ENCODE peak calls at places on chromosomes 4 and X, in five cellular contexts. One of them, this sample, is unnamed.

GRCh38 chr4:10115271-10115656 is 1.3 kb downstream of the WDR1 start:
- DNase-seq in HEK293T: no peak
- DNase-seq in H1: no peak
- DNase-seq in GM12878: no peak
- DNase-seq in HepG2: peak; percentile 82
- DNase-seq in this sample: no peak

GRCh38 chr4:110510955-110511544 is 35.1 kb downstream of the ENPEP start:
- DNase-seq in HEK293T: peak; percentile 37
- DNase-seq in H1: no peak
- DNase-seq in GM12878: no peak
- DNase-seq in HepG2: peak; percentile 39
- DNase-seq in this sample: no peak

GRCh38 chr4:87092389-87093141 is 127.9 kb downstream of the KLHL8 start:
- DNase-seq in HEK293T: peak; percentile 44
- DNase-seq in H1: no peak
- DNase-seq in GM12878: no peak
- DNase-seq in HepG2: peak; percentile 62
- DNase-seq in this sample: no peak

GRCh38 chr4:7121174-7121573 is 53.3 kb upstream of the GRPEL1 start:
- DNase-seq in HEK293T: no peak
- DNase-seq in H1: no peak
- DNase-seq in GM12878: no peak
- DNase-seq in HepG2: no peak
- DNase-seq in this sample: no peak

GRCh38 chr4:102684605-102685052 is 76.1 kb downstream of the MANBA start:
- DNase-seq in HEK293T: no peak
- DNase-seq in H1: no peak
- DNase-seq in GM12878: peak; percentile 37
- DNase-seq in HepG2: no peak
- DNase-seq in this sample: no peak

GRCh38 chr4:6290769-6291547 is 21.3 kb downstream of the WFS1 start:
- DNase-seq in HEK293T: no peak
- DNase-seq in H1: no peak
- DNase-seq in GM12878: no peak
- DNase-seq in HepG2: peak; percentile 21
- DNase-seq in this sample: no peak

GRCh38 chr4:105633241-105633640 is 75.2 kb downstream of the INTS12 start:
- DNase-seq in HEK293T: no peak
- DNase-seq in H1: no peak
- DNase-seq in GM12878: no peak
- DNase-seq in HepG2: no peak
- DNase-seq in this sample: no peak

GRCh38 chrX:88982933-88983332 is 235.9 kb downstream of the CPXCR1 start:
- DNase-seq in HEK293T: no peak
- DNase-seq in H1: no peak
- DNase-seq in GM12878: no peak
- DNase-seq in HepG2: no peak
- DNase-seq in this sample: no peak

GRCh38 chr4:8724436-8725070 is 132.0 kb downstream of the CPZ start:
- DNase-seq in HEK293T: no peak
- DNase-seq in H1: no peak
- DNase-seq in GM12878: no peak
- DNase-seq in HepG2: no peak
- DNase-seq in this sample: no peak

GRCh38 chrX:68669094-68669830 is 21.8 kb downstream of the STARD8 start:
- DNase-seq in HEK293T: peak; percentile 38
- DNase-seq in H1: no peak
- DNase-seq in GM12878: no peak
- DNase-seq in HepG2: no peak
- DNase-seq in this sample: peak; percentile 47

GRCh38 chrX:19879181-19879580 is 8.2 kb downstream of the SH3KBP1 start:
- DNase-seq in HEK293T: no peak
- DNase-seq in H1: no peak
- DNase-seq in GM12878: no peak
- DNase-seq in HepG2: no peak
- DNase-seq in this sample: no peak

GRCh38 chrX:107676559-107677378 is 48.5 kb downstream of the PRPS1 start:
- DNase-seq in HEK293T: peak; percentile 84
- DNase-seq in H1: no peak
- DNase-seq in GM12878: no peak
- DNase-seq in HepG2: no peak
- DNase-seq in this sample: no peak

GRCh38 chr4:3011456-3012220 is 48.3 kb downstream of the GRK4 start:
- DNase-seq in HEK293T: no peak
- DNase-seq in H1: no peak
- DNase-seq in GM12878: no peak
- DNase-seq in HepG2: no peak
- DNase-seq in this sample: no peak

GRCh38 chr4:77074961-77075855 is 581 bp downstream of the CCNI start:
- DNase-seq in HEK293T: peak; percentile 39
- DNase-seq in H1: peak; percentile 10
- DNase-seq in GM12878: no peak
- DNase-seq in HepG2: peak; percentile 70
- DNase-seq in this sample: no peak

GRCh38 chrX:31423575-31424284 is 351.9 kb upstream of the FTHL17 start:
- DNase-seq in HEK293T: peak; percentile 50
- DNase-seq in H1: peak; percentile 5
- DNase-seq in GM12878: no peak
- DNase-seq in HepG2: peak; percentile 15
- DNase-seq in this sample: peak; percentile 9

GRCh38 chrX:24341795-24342194 is 18.6 kb upstream of the SUPT20HL1 start:
- DNase-seq in HEK293T: no peak
- DNase-seq in H1: no peak
- DNase-seq in GM12878: no peak
- DNase-seq in HepG2: no peak
- DNase-seq in this sample: no peak

GRCh38 chr4:87521757-87522374 is 7.3 kb downstream of the SPARCL1 start:
- DNase-seq in HEK293T: no peak
- DNase-seq in H1: no peak
- DNase-seq in GM12878: no peak
- DNase-seq in HepG2: no peak
- DNase-seq in this sample: no peak

GRCh38 chr4:105637409-105638258 is 70.9 kb downstream of the INTS12 start:
- DNase-seq in HEK293T: peak; percentile 20
- DNase-seq in H1: no peak
- DNase-seq in GM12878: peak; percentile 45
- DNase-seq in HepG2: peak; percentile 4
- DNase-seq in this sample: peak; percentile 39

GRCh38 chr4:139890810-139891209 is 225.2 kb downstream of the MGST2 start:
- DNase-seq in HEK293T: no peak
- DNase-seq in H1: no peak
- DNase-seq in GM12878: no peak
- DNase-seq in HepG2: no peak
- DNase-seq in this sample: no peak

GRCh38 chr4:157043131-157043530 is 32.8 kb upstream of the GLRB start:
- DNase-seq in HEK293T: peak; percentile 10
- DNase-seq in H1: no peak
- DNase-seq in GM12878: no peak
- DNase-seq in HepG2: peak; percentile 2
- DNase-seq in this sample: no peak

GRCh38 chrX:108122748-108123147 is 31.2 kb downstream of the ATG4A start:
- DNase-seq in HEK293T: no peak
- DNase-seq in H1: no peak
- DNase-seq in GM12878: no peak
- DNase-seq in HepG2: no peak
- DNase-seq in this sample: no peak

GRCh38 chr4:123478859-123479345 is 82.3 kb downstream of the SPRY1 start:
- DNase-seq in HEK293T: peak; percentile 13
- DNase-seq in H1: no peak
- DNase-seq in GM12878: no peak
- DNase-seq in HepG2: peak; percentile 100
- DNase-seq in this sample: no peak

GRCh38 chrX:74232859-74233258 is 71.1 kb upstream of the ZCCHC13 start:
- DNase-seq in HEK293T: peak; percentile 43
- DNase-seq in H1: no peak
- DNase-seq in GM12878: no peak
- DNase-seq in HepG2: peak; percentile 27
- DNase-seq in this sample: no peak

GRCh38 chr4:72846280-72847111 is 223.0 kb downstream of the COX18 start:
- DNase-seq in HEK293T: no peak
- DNase-seq in H1: peak; percentile 50
- DNase-seq in GM12878: no peak
- DNase-seq in HepG2: peak; percentile 17
- DNase-seq in this sample: peak; percentile 61

GRCh38 chrX:69324851-69325250 is 159.6 kb upstream of the PJA1 start:
- DNase-seq in HEK293T: no peak
- DNase-seq in H1: no peak
- DNase-seq in GM12878: no peak
- DNase-seq in HepG2: no peak
- DNase-seq in this sample: no peak

GRCh38 chr4:1544861-1545275 is 138.6 kb upstream of the NKX1-1 start:
- DNase-seq in HEK293T: no peak
- DNase-seq in H1: no peak
- DNase-seq in GM12878: no peak
- DNase-seq in HepG2: no peak
- DNase-seq in this sample: no peak

GRCh38 chr4:173543266-173543665 is 13.2 kb upstream of the HAND2 start:
- DNase-seq in HEK293T: no peak
- DNase-seq in H1: no peak
- DNase-seq in GM12878: no peak
- DNase-seq in HepG2: no peak
- DNase-seq in this sample: no peak

GRCh38 chr4:84258905-84259830 is 239.9 kb downstream of the NKX6-1 start:
- DNase-seq in HEK293T: peak; percentile 18
- DNase-seq in H1: no peak
- DNase-seq in GM12878: peak; percentile 37
- DNase-seq in HepG2: peak; percentile 11
- DNase-seq in this sample: peak; percentile 11
- TF ChIP-seq SUZ12 in HEK293T: no peak
- TF ChIP-seq SUZ12 in H1: no peak
- TF ChIP-seq SUZ12 in GM12878: no peak
- TF ChIP-seq SUZ12 in HepG2: no peak
- TF ChIP-seq SUZ12 in this sample: no peak

GRCh38 chr4:92840880-92841279 is 537.1 kb downstream of the GRID2 start:
- DNase-seq in HEK293T: no peak
- DNase-seq in H1: no peak
- DNase-seq in GM12878: no peak
- DNase-seq in HepG2: no peak
- DNase-seq in this sample: no peak

GRCh38 chr4:92847046-92847445 is 543.3 kb downstream of the GRID2 start:
- DNase-seq in HEK293T: no peak
- DNase-seq in H1: no peak
- DNase-seq in GM12878: no peak
- DNase-seq in HepG2: no peak
- DNase-seq in this sample: no peak

GRCh38 chr4:92843784-92844183 is 540.0 kb downstream of the GRID2 start:
- DNase-seq in HEK293T: no peak
- DNase-seq in H1: no peak
- DNase-seq in GM12878: no peak
- DNase-seq in HepG2: no peak
- DNase-seq in this sample: no peak
- TF ChIP-seq SUZ12 in HEK293T: no peak
- TF ChIP-seq SUZ12 in H1: no peak
- TF ChIP-seq SUZ12 in GM12878: no peak
- TF ChIP-seq SUZ12 in HepG2: no peak
- TF ChIP-seq SUZ12 in this sample: no peak

GRCh38 chr4:16897351-16897750 is 1.1 kb downstream of the LDB2 start:
- DNase-seq in HEK293T: no peak
- DNase-seq in H1: no peak
- DNase-seq in GM12878: no peak
- DNase-seq in HepG2: no peak
- DNase-seq in this sample: no peak

GRCh38 chr4:16894406-16894805 is 4.0 kb downstream of the LDB2 start:
- DNase-seq in HEK293T: no peak
- DNase-seq in H1: no peak
- DNase-seq in GM12878: no peak
- DNase-seq in HepG2: no peak
- DNase-seq in this sample: no peak

GRCh38 chr4:16896871-16897270 is 1.6 kb downstream of the LDB2 start:
- DNase-seq in HEK293T: no peak
- DNase-seq in H1: no peak
- DNase-seq in GM12878: no peak
- DNase-seq in HepG2: no peak
- DNase-seq in this sample: no peak

GRCh38 chr4:16900325-16900724 is 1.9 kb upstream of the LDB2 start:
- DNase-seq in HEK293T: no peak
- DNase-seq in H1: no peak
- DNase-seq in GM12878: no peak
- DNase-seq in HepG2: no peak
- DNase-seq in this sample: no peak

GRCh38 chr4:16897991-16898827 is at the start of gene LDB2:
- DNase-seq in HEK293T: peak; percentile 10
- DNase-seq in H1: peak; percentile 54
- DNase-seq in GM12878: no peak
- DNase-seq in HepG2: no peak
- DNase-seq in this sample: no peak
- TF ChIP-seq SUZ12 in HEK293T: no peak
- TF ChIP-seq SUZ12 in H1: no peak
- TF ChIP-seq SUZ12 in GM12878: no peak
- TF ChIP-seq SUZ12 in HepG2: no peak
- TF ChIP-seq SUZ12 in this sample: no peak

DNA sequence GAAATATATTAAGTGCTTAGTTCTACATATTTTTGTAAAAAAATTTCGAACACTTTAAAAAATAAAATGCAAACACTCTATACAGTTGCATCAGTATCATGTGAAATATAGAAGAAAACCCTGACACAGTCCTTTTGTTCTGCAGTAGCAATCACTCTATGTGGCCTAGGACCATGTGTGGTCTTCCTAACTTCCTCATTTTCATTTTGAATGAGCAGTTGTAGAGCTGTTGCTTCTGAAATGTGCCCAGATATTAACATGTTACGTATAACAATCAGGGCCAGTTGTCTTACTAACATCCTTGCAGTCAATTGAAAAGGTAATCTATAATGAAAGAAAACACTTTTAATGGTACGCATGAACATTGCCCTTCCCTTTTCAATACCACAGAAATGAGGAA is 107.9 kb downstream of the ZNF827 start:
- DNase-seq in HEK293T: no peak
- DNase-seq in H1: no peak
- DNase-seq in GM12878: no peak
- DNase-seq in HepG2: no peak
- DNase-seq in this sample: no peak
- TF ChIP-seq SUZ12 in HEK293T: no peak
- TF ChIP-seq SUZ12 in H1: no peak
- TF ChIP-seq SUZ12 in GM12878: no peak
- TF ChIP-seq SUZ12 in HepG2: no peak
- TF ChIP-seq SUZ12 in this sample: no peak

GRCh38 chr4:19831644-19832285 is 419.9 kb upstream of the SLIT2 start:
- DNase-seq in HEK293T: no peak
- DNase-seq in H1: no peak
- DNase-seq in GM12878: no peak
- DNase-seq in HepG2: no peak
- DNase-seq in this sample: no peak

GRCh38 chr4:19835429-19835828 is 416.3 kb upstream of the SLIT2 start:
- DNase-seq in HEK293T: no peak
- DNase-seq in H1: no peak
- DNase-seq in GM12878: no peak
- DNase-seq in HepG2: no peak
- DNase-seq in this sample: no peak

GRCh38 chr4:19832388-19832787 is 419.3 kb upstream of the SLIT2 start:
- DNase-seq in HEK293T: no peak
- DNase-seq in H1: no peak
- DNase-seq in GM12878: no peak
- DNase-seq in HepG2: no peak
- DNase-seq in this sample: no peak
- TF ChIP-seq SUZ12 in HEK293T: no peak
- TF ChIP-seq SUZ12 in H1: no peak
- TF ChIP-seq SUZ12 in GM12878: no peak
- TF ChIP-seq SUZ12 in HepG2: no peak
- TF ChIP-seq SUZ12 in this sample: no peak